ENCODE peak calls at places on chromosomes 12 and 14, in ten cellular contexts. H is lower leg skin; G is dermis blood vessel endothelial cell; K is anterior cingulate cortex; R is head of caudate nucleus; O is substantia nigra; A is stimulated activated CD4-positive, alpha-beta T cell treated with anti-CD3 and anti-CD28 coated beads, Interleukin-15, amount 100 ng/mL, for 24 hours; V is neuronal stem cell; J is Right ventricle myocardium superior; S is SW 1271. D is an unnamed sample.

GRCh38 chr12:19409376-19409775 is 29.9 kb upstream of the AEBP2 start:
- DNase-seq in O (no peak), K (no peak), H (no peak), S (no peak), R (no peak), G (peak), A (no peak), V (no peak), J (no peak), D (no peak)

GRCh38 chr12:98399532-98399931 is 115.9 kb upstream of the TMPO start:
- DNase-seq in G (peak), K (no peak), R (no peak), O (no peak), S (peak), H (no peak), A (peak), V (no peak), J (no peak), D (peak)

GRCh38 chr14:94423465-94424056 is 29.0 kb downstream of the SERPINA11 start:
- DNase-seq in G (peak), H (peak), V (peak), S (peak), J (peak), A (peak), O (peak), R (peak), K (peak), D (peak)

GRCh38 chr14:103928011-103928890 is at the start of gene TDRD9:
- DNase-seq in R (no peak), J (no peak), K (no peak), O (no peak), G (no peak), H (no peak), V (no peak), A (no peak), S (no peak), D (no peak)

GRCh38 chr12:15856097-15856982 is 25.8 kb upstream of the STRAP start:
- DNase-seq in G (peak), A (peak), R (peak), V (peak), J (no peak), O (peak), K (no peak), S (peak), H (peak), D (peak)

GRCh38 chr12:41769810-41770209 is 374.9 kb downstream of the GXYLT1 start:
- DNase-seq in S (no peak), R (no peak), A (no peak), H (no peak), V (no peak), K (no peak), J (no peak), G (no peak), O (no peak), D (no peak)

GRCh38 chr14:51738754-51739153 is 87.0 kb downstream of the FRMD6 start:
- DNase-seq in S (no peak), R (no peak), K (no peak), V (no peak), A (no peak), G (no peak), O (no peak), J (no peak), H (no peak), D (peak)

GRCh38 chr12:57355734-57356133 is 75.1 kb downstream of the R3HDM2 start:
- DNase-seq in A (no peak), J (no peak), V (no peak), R (no peak), H (no peak), O (no peak), K (no peak), S (no peak), G (no peak), D (no peak)

GRCh38 chr12:103928736-103929050 is 1.5 kb upstream of the HSP90B1 start:
- DNase-seq in K (no peak), J (peak), R (peak), S (no peak), H (peak), A (peak), O (peak), V (no peak), G (no peak), D (no peak)

GRCh38 chr12:97075583-97076268 is 168.7 kb downstream of the NEDD1 start:
- DNase-seq in S (no peak), K (no peak), O (no peak), V (peak), A (no peak), H (no peak), G (peak), J (no peak), R (no peak), D (no peak)

GRCh38 chr12:116434155-116435065 is 124.8 kb upstream of the MAP1LC3B2 start:
- DNase-seq in O (peak), K (peak), A (no peak), J (peak), R (no peak), G (peak), V (no peak), S (peak), H (peak), D (no peak)

GRCh38 chr12:89082354-89082753 is 269.9 kb downstream of the DUSP6 start:
- DNase-seq in G (no peak), K (no peak), V (no peak), S (no peak), H (no peak), J (no peak), A (no peak), O (no peak), R (no peak), D (no peak)

D was measured in DND-41.